ENCODE peak calls at places on chromosomes 12 and 14, in ten cellular contexts. U is astrocyte of the spinal cord; Z is fibroblast of mammary gland; C is A549; J is lung; G is effector memory CD4-positive, alpha-beta T cell; E is colonic mucosa; W is suprapubic skin; O is neuronal stem cell; A is dorsolateral prefrontal cortex. L is an unnamed sample.

GRCh38 chr12:115455268-115455681 is 771.3 kb upstream of the TBX3 start:
- DNase-seq in W (no peak), A (no peak), C (no peak), O (no peak), U (no peak), J (no peak), E (no peak), Z (no peak), G (no peak), L (peak)

GRCh38 chr14:105168496-105168978 is at the start of gene JAG2:
- DNase-seq in G (peak), E (peak), Z (no peak), J (peak), A (peak), U (no peak), C (peak), O (peak), W (no peak), L (no peak)

GRCh38 chr12:27331299-27331926 is 1.2 kb upstream of the BMAL2 start:
- DNase-seq in Z (peak), A (no peak), W (no peak), O (no peak), J (no peak), G (no peak), C (peak), U (peak), E (no peak), L (peak)

GRCh38 chr12:8734873-8735381 is 37.1 kb downstream of the RIMKLB start:
- DNase-seq in A (no peak), J (no peak), W (no peak), C (no peak), O (no peak), Z (no peak), E (no peak), G (no peak), U (peak), L (no peak)

GRCh38 chr12:104734541-104735075 is 223.5 kb downstream of the SLC41A2 start:
- DNase-seq in C (no peak), G (no peak), Z (no peak), E (no peak), O (no peak), J (no peak), A (no peak), W (no peak), U (no peak), L (no peak)

GRCh38 chr12:46136239-46136638 is 132.6 kb downstream of the SLC38A1 start:
- DNase-seq in C (no peak), E (no peak), W (no peak), Z (no peak), U (no peak), G (no peak), J (no peak), O (no peak), A (no peak), L (no peak)

GRCh38 chr12:12019881-12020280 is 50.9 kb upstream of the BCL2L14 start:
- DNase-seq in U (no peak), A (no peak), E (no peak), G (no peak), C (no peak), O (no peak), J (no peak), W (no peak), Z (no peak), L (peak)

GRCh38 chr12:66061557-66062279 is 68.8 kb downstream of the LLPH start:
- DNase-seq in E (no peak), O (no peak), J (no peak), U (no peak), Z (peak), C (no peak), G (no peak), A (no peak), W (no peak), L (no peak)

GRCh38 chr14:80231732-80232131 is 20.4 kb upstream of the DIO2 start:
- DNase-seq in E (no peak), Z (no peak), C (no peak), W (no peak), U (no peak), A (no peak), O (no peak), J (no peak), G (no peak), L (no peak)

GRCh38 chr14:76715927-76716200 is 45.4 kb upstream of the VASH1 start:
- DNase-seq in J (peak), G (no peak), A (no peak), Z (no peak), U (no peak), W (no peak), O (no peak), C (no peak), E (no peak), L (no peak)

GRCh38 chr14:50044040-50044651 is 72.2 kb downstream of the VCPKMT start:
- DNase-seq in E (no peak), Z (no peak), J (no peak), U (no peak), O (no peak), C (no peak), A (no peak), G (no peak), W (no peak), L (no peak)

GRCh38 chr12:125734137-125734536 is 668.9 kb downstream of the AACS start:
- DNase-seq in J (no peak), O (no peak), Z (no peak), W (no peak), A (no peak), C (peak), G (no peak), E (no peak), U (no peak), L (no peak)

GRCh38 chr12:57579677-57580465 is 11.1 kb upstream of the PIP4K2C start:
- DNase-seq in A (no peak), E (no peak), U (no peak), Z (no peak), G (no peak), C (peak), W (no peak), J (no peak), O (no peak), L (no peak)

DNA sequence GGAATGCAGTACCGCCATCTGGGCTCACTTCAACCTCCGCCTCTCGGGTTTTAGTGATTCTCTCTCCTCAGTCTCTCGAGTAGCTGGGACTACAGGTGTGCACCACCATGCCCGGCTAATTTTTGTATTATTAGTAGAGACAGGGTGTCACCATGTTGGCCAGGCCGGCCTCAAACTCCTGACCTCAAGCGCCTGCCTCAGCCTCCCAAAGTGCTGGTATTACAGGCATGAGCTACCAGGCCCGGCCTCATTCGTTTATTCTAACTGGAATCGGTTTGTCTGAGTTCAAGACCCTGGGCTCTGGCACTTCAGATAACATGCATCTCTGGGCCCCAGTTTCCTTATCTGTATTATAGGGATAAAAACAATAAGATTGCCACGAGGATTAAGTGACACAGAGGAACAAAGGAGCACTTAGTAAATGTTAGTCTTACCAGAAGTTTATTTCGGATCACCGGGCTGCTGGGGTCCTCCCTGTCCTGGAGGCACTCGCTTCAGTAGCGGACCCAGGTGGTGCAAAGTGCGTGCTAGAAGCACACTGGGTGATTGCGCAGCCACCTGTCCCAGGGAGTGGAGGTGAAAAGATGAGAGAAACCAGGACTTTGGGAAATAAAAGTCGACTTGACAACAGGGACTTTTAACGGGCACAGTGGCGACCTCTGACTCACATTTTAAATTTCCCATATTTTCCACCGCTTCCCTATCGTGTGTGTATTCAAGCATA is 37.5 kb downstream of the ACACB start:
- DNase-seq in U (no peak), G (no peak), W (no peak), E (peak), A (no peak), O (peak), J (no peak), C (no peak), Z (no peak), L (peak)
- H3K4me3 ChIP-seq in U (peak), G (peak), W (peak), E (peak), A (peak), O (peak), J (no peak), C (peak), Z (peak), L (peak)

GRCh38 chr14:99572173-99572999 is 31.6 kb downstream of the CCDC85C start:
- DNase-seq in O (no peak), W (no peak), C (no peak), E (peak), A (no peak), U (no peak), G (no peak), J (no peak), Z (no peak), L (no peak)

GRCh38 chr14:99571303-99571986 is 32.6 kb downstream of the CCDC85C start:
- DNase-seq in Z (no peak), A (no peak), J (no peak), U (no peak), G (no peak), C (no peak), O (no peak), W (no peak), E (peak), L (no peak)

GRCh38 chr14:99574099-99574880 is 29.7 kb downstream of the CCDC85C start:
- DNase-seq in U (peak), O (peak), E (peak), G (no peak), J (peak), A (no peak), C (peak), Z (no peak), W (no peak), L (peak)

GRCh38 chr14:99573436-99574098 is 30.4 kb downstream of the CCDC85C start:
- DNase-seq in O (no peak), U (no peak), Z (no peak), E (no peak), J (no peak), A (no peak), G (no peak), W (no peak), C (no peak), L (no peak)

DNA sequence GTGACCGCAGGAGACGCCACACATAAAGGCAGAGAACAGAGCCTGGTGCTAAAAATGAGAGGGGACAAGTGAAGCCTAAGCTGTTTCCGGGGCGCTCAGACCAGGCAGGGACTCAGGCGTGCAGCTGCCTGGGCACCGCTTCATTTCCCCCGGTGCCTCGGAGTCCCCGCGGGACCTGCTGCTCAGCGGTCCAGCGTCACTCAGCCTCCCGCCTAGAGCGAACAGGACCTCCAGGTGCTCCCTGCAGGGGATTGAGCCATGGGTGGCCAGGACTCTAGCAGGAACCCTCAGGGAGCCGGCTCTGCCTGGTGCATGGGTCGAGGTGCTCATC is 31.0 kb downstream of the CCDC85C start:
- DNase-seq in J (no peak), W (no peak), C (no peak), E (no peak), Z (no peak), U (no peak), G (no peak), O (no peak), A (no peak), L (no peak)
- H3K4me3 ChIP-seq in J (no peak), W (no peak), C (no peak), E (no peak), Z (no peak), U (no peak), G (no peak), O (no peak), A (no peak), L (no peak)

DNA sequence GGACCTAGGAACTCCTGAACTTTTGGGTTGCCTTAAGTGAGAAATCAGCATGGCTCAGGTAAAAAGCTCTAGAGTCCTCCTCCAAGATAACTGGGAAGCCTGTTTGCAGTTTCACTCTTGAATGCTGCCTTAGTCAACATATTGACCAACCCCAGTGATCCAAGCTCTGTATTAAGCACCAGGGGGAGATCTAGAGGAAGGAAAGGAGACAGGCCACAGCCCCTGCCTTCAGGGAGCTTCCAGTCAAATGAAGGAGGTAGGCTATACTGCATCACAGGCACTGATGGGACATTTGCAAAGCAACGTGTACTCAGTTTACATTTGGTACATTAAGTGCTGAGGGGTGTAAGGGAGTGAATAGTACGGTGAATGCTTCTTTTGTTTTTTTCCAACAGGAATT is 1.2 kb upstream of the CSAD start:
- DNase-seq in O (no peak), E (no peak), W (no peak), J (no peak), G (no peak), C (no peak), A (no peak), Z (peak), U (no peak), L (no peak)
- H3K4me3 ChIP-seq in O (peak), E (peak), W (peak), J (no peak), G (peak), C (peak), A (peak), Z (peak), U (peak), L (peak)

DNA sequence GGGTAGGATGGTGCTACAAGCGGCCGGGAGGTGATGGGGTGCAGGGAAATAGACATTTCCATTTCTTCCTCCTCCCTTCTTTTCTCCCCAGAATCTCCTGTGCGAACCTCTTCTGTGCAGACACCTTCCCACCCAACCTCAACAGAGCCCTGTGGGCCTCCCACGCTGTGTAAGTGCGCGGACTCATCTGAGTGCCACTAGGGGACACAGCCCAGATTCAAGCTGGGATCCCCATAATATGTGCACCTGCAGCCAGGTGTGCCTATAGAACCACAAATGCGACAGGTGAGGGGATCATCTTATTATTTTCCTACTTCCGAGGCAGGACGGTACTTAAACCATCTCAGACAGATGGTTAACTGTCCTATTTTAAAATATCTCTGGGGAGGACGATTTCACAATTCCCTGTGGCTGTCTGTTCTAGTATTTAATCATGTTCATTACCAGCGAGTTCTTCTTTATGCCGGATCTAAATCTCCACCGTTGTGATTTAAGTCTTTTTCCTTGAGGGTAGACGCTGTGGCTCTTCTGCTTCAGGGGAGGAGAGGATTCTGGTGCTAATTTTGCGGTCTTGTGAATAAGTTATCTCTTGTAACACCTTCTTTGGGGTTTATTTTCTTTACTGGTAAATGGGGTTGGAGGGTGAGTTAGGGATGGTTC is 17.2 kb upstream of the CACNA1C start:
- DNase-seq in A (no peak), J (no peak), O (no peak), W (no peak), Z (no peak), U (no peak), E (no peak), C (no peak), G (no peak), L (peak)
- H3K4me3 ChIP-seq in A (peak), J (no peak), O (peak), W (peak), Z (peak), U (peak), E (peak), C (peak), G (peak), L (peak)

GRCh38 chr12:59858508-59858907 is 262.7 kb downstream of the SLC16A7 start:
- DNase-seq in J (no peak), Z (no peak), U (no peak), O (no peak), G (no peak), W (no peak), C (no peak), E (peak), A (no peak), L (no peak)
- H3K4me3 ChIP-seq in J (no peak), Z (no peak), U (no peak), O (no peak), G (no peak), W (no peak), C (no peak), E (no peak), A (no peak), L (no peak)

GRCh38 chr14:100770046-100770445 is 43.4 kb downstream of the DLK1 start:
- DNase-seq in A (no peak), J (no peak), E (no peak), Z (no peak), G (no peak), U (no peak), O (no peak), W (peak), C (no peak), L (no peak)

GRCh38 chr14:100771121-100771800 is 44.6 kb downstream of the DLK1 start:
- DNase-seq in G (no peak), C (no peak), A (no peak), E (no peak), Z (no peak), O (no peak), J (no peak), W (peak), U (no peak), L (peak)

GRCh38 chr14:100770605-100771120 is 44.0 kb downstream of the DLK1 start:
- DNase-seq in J (no peak), G (no peak), O (no peak), Z (no peak), E (no peak), C (no peak), A (no peak), U (no peak), W (peak), L (no peak)

GRCh38 chr14:100767788-100768536 is 41.3 kb downstream of the DLK1 start:
- DNase-seq in A (no peak), U (no peak), C (no peak), G (no peak), O (no peak), E (no peak), W (no peak), Z (no peak), J (no peak), L (no peak)

DNA sequence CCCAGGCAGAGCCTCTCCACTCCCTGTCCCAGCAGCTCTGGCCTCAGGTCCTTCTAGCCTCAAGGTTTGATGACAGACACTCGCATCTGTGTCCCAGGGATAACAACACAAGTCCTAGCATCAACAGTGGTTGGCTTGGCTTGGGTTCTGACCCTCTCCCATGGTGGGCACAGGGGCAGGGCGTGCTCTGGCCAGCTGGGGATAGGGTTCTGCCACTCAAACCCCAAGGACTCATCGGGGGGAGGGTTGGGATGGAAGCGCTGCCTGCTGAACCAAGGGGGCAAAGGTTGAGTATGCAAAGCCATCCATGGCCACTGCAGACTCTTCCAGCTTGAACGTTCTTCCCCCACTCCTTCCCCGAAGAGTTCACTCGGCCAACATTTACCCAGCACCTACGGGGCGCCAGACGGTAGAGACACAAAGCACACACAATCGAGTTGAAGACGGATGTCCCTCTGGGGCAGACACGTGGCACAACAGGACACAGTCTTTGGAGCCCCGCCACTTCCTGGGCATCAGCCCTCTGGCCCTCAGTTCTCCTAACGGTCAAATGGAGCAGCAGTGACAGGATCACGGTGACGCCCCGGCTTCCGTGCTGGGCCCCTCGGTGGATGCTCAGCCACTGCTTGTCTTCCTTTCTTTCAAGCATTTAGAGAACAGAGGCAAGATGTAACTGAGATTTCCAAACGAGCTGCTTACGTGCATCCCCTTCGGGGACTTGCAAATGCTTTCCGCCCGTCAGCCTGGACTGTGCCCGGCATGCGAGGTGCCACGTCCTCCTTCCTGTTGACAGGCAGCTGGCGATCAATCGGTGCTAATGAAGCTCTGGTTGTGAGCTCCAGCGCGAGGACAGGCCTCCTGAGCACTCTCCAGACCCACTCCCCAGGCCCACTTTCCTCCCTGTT is 42.6 kb downstream of the DLK1 start:
- DNase-seq in J (no peak), C (no peak), G (no peak), U (no peak), O (no peak), A (no peak), W (no peak), Z (no peak), E (no peak), L (no peak)
- H3K4me3 ChIP-seq in J (no peak), C (no peak), G (no peak), U (no peak), O (no peak), A (no peak), W (no peak), Z (no peak), E (no peak), L (no peak)

GRCh38 chr14:24130717-24131548 is 474 bp downstream of the FITM1 start:
- DNase-seq in J (no peak), A (no peak), E (no peak), W (no peak), O (no peak), G (no peak), C (no peak), Z (no peak), U (no peak), L (no peak)
- H3K4me3 ChIP-seq in J (no peak), A (no peak), E (no peak), W (no peak), O (no peak), G (no peak), C (no peak), Z (no peak), U (no peak), L (no peak)

L was measured in fibroblast of villous mesenchyme.